ENCODE peak calls at places on chromosome 19, in five cellular contexts. T is colonic mucosa, L is cardiac muscle cell, K is right atrium auricular region, B is tibial nerve. S is an unnamed sample. For H3K4me1, the result is how much of the 10 kb centered on the place peaks cover.

GRCh38 chr19:2556221-2557092 is 80.5 kb downstream of the GADD45B start:
- DNase-seq in T (no peak), L (no peak), B (no peak), K (no peak), S (peak)

GRCh38 chr19:58492265-58492664 is 16.1 kb downstream of the ZNF446 start:
- DNase-seq in K (no peak), B (no peak), L (no peak), T (no peak), S (no peak)

GRCh38 chr19:14544977-14545715 is 15.8 kb downstream of the TECR start:
- DNase-seq in B (no peak), L (no peak), K (no peak), T (no peak), S (no peak)

GRCh38 chr19:50548191-50549058 is 19.8 kb downstream of the LRRC4B start:
- DNase-seq in K (no peak), B (no peak), T (no peak), L (no peak), S (no peak)

GRCh38 chr19:52963229-52963760 is 614 bp upstream of the ZNF816 start:
- DNase-seq in B (no peak), L (peak), T (peak), K (no peak), S (peak)

GRCh38 chr19:37594982-37595382 is 306 bp downstream of the ZNF540 start:
- DNase-seq in L (no peak), T (peak), B (peak), K (peak), S (peak)

GRCh38 chr19:1773173-1773572 is 19.9 kb downstream of the ONECUT3 start:
- DNase-seq in B (no peak), K (no peak), L (no peak), T (no peak), S (no peak)

GRCh38 chr19:37551123-37551993 is 43.2 kb downstream of the ZNF571 start:
- DNase-seq in B (no peak), L (no peak), T (peak), K (no peak), S (no peak)

GRCh38 chr19:47813304-47813994 is 8.3 kb upstream of the CRX start:
- DNase-seq in L (peak), T (peak), K (no peak), B (peak), S (peak)

GRCh38 chr19:16328824-16329482 is 4.3 kb downstream of the KLF2 start:
- DNase-seq in B (no peak), T (no peak), K (no peak), L (no peak), S (no peak)

GRCh38 chr19:56245062-56245740 is 27.3 kb upstream of the EDDM13 start:
- DNase-seq in L (no peak), T (no peak), B (no peak), K (no peak), S (no peak)

GRCh38 chr19:55080915-55081772 is 5.5 kb downstream of the EPS8L1 start:
- DNase-seq in B (no peak), L (peak), K (no peak), T (peak), S (no peak)

GRCh38 chr19:13100871-13101589 is 1.6 kb downstream of the LYL1 start:
- DNase-seq in L (no peak), B (no peak), K (no peak), T (no peak), S (no peak)

GRCh38 chr19:2212861-2213711 is 23.0 kb downstream of the PLEKHJ1 start:
- DNase-seq in T (peak), B (no peak), K (no peak), L (no peak), S (no peak)

GRCh38 chr19:43700368-43701015 is 15.4 kb upstream of the IRGC start:
- DNase-seq in T (peak), B (peak), K (peak), L (no peak), S (peak)

GRCh38 chr19:36113895-36114762 is 546 bp downstream of the POLR2I start:
- DNase-seq in B (no peak), T (no peak), K (no peak), L (peak), S (peak)

GRCh38 chr19:13906525-13906904 is 514 bp downstream of the CC2D1A start:
- DNase-seq in L (no peak), K (no peak), B (no peak), T (peak), S (no peak)

GRCh38 chr19:5953680-5954213 is 24.2 kb downstream of the RANBP3 start:
- DNase-seq in T (no peak), B (no peak), K (no peak), L (no peak), S (no peak)

GRCh38 chr19:5952193-5953033 is 25.5 kb downstream of the RANBP3 start:
- DNase-seq in K (no peak), T (no peak), B (no peak), L (no peak), S (no peak)

GRCh38 chr19:5955638-5955935 is 22.4 kb downstream of the RANBP3 start:
- DNase-seq in L (no peak), T (no peak), B (no peak), K (no peak), S (no peak)

GRCh38 chr19:5953034-5953589 is 24.8 kb downstream of the RANBP3 start:
- DNase-seq in L (no peak), B (no peak), K (no peak), T (no peak), S (no peak)

DNA sequence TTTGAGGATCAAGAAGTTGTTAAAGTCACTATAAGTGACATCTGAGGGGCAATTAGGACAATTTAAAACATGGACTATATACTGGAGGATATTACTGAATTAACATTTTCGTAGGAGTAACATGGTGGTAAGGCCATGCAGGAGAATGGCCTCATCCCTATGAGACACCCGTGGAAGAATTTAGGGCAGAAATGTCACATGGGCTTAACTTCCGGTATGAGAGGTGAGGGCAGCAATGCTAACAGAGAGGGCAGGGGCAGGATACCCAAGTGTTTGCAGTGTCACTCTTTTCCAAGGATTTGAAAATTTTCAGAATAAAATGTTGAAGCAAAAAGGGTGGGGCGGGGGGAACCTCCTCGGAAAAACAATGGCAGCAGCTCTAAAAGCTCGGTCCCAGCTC is 23.6 kb downstream of the RANBP3 start:
- DNase-seq in B (no peak), L (no peak), T (no peak), K (no peak), S (no peak)
- H3K4me1 ChIP-seq in B (half or more), L (half or more), T (under half), K (under half), S (half or more)

DNA sequence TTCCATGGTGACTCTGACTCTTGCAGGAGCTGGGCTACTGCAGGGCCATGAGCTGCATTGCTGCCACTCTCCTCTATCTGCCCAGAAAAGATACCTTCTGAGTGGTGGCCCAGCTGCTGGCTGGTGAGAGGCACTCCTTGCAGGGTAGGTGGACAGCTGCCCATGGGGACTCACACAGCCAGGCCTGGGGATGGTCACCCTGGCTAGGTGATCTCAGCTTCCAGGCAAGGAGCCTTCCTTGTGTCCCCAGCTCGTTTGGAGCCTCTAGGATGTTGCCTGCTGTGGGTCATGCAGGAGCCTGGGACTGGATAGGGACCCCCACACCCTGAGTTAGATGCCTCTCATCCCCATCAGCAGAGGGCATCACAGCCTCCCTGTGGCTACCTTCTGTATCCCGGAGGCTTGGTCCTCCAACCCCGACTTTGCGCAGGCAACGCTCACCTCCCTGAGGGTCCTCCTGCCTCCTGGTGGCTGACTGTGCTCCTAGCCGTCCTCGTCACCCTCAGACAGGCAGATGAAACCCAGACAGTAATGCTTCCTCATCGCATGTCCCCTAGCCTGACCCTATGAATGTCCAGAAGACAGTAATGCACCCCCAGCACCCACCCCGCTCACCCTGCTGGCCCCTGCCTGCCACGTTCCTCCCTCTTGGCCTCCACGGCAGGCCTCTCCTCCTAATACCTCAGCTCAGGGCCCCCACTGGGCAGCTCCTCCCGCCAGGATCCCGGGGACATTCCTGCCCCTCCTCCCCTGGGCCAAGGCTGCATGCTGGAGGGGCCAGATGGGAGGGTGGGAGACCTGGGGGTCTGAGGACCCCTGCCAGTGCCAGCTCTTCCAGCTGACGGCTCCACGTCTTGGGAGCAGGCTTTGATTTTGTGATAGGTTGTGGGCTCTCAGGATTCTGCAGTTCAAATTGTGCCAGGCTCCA is 13.6 kb upstream of the ZNF14 start:
- DNase-seq in B (no peak), L (no peak), T (no peak), K (peak), S (no peak)
- TF ChIP-seq CTCF in B (no peak), L (no peak), T (no peak), K (no peak), S (no peak)

DNA sequence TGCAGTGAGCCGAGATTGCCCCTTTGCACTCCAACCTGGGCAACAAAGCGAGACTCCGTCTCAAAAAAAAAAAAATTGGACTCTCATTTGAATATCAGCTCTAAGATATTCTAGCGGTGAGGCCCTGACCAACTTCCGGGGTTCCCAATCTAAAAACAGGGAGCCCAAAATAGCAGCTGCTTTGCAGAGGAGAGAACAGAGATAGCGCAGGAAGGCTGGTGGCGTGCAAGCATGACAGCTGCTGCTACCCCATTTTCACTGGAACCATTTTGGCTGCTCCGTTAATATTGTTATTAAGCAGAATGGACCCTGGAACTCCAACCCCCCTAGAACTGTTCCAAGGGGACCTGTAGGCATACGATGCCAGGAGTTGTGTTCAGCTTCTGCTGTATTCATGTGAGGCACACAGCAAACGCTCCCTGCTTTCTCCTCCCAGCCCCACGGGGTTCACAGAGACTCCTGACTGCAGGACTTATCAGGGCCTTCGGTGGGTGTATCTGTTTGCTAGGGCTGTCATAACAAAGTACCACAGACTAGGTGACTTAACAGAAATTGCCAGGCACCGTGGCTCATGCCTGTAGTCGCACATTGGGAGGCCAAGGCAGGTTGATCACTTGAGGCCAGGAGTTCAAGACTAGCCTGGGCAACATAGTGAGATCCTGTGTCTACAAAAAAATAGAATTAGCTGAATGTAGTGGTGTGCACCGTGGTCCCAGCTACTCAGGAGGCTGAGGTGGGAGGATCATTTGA is 11.5 kb downstream of the STXBP2 start:
- DNase-seq in K (no peak), B (no peak), L (no peak), T (no peak), S (no peak)
- H3K4me1 ChIP-seq in K (under half), B (under half), L (under half), T (under half), S (under half)

DNA sequence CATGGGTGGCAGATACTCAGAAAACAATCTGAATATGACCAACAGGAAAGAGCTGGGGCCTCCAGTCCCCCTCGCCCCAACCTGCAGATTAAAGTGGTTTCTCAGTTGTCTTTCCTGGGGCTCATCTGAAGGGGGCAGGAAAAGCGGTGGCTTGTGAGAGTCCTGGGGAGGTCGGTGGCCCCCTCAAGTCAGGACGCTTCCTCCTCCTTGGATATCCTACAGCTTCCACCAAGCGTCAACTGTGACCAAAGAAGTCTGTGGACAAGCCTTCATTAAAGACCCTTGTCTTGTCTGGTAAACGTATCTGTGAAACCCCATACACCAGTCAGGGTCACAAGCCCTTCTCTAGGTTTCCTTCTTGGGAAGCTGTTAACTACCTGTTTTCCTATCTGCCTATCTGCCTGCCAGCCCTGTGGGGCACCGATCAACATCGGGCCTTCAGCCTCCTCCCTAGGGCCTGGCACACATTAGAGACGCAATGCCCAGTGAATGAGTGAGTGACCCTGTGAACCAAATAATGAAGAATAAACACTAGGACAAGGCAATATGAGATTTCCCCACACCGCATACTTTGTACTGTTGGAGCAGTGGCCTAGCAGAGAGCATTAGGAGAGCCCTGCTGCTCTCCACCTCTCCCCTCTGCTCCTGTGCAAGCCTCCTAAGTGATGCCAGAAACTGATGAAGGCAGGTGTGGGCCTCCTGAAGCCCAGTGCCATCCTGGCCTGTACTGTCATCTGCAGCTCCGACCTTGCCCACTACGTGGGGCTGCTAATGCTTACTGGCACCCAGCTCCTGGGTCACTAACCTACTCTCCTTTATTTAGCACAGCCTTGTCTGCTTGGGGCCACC is 1317.8 kb downstream of the UQCRFS1 start:
- DNase-seq in T (no peak), L (no peak), K (no peak), B (no peak), S (no peak)
- TF ChIP-seq CTCF in T (no peak), L (no peak), K (no peak), B (no peak), S (no peak)

DNA sequence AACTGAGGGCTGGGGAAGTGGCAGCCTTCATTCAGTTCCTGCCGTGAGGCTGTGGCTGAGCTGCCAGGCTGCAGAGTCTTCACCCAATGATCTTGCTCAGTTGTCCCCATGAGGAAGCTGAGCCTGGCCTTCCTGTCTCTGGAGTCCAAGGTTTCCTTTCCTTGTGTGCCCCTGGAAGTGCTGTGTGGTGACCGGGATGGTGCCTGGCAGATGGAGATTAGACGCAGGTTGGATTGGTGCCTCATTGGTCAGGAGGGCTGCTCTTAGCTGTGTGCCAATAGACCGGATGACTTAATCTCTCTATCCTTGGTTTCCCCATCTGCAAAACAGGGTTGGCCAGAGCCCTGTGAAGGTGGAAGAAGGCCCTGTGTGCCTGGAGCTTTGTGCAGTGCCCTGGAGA is 24.6 kb downstream of the DNM2 start:
- DNase-seq in T (peak), L (no peak), B (no peak), K (no peak), S (no peak)
- H3K4me1 ChIP-seq in T (under half), L (under half), B (under half), K (under half), S (under half)

DNA sequence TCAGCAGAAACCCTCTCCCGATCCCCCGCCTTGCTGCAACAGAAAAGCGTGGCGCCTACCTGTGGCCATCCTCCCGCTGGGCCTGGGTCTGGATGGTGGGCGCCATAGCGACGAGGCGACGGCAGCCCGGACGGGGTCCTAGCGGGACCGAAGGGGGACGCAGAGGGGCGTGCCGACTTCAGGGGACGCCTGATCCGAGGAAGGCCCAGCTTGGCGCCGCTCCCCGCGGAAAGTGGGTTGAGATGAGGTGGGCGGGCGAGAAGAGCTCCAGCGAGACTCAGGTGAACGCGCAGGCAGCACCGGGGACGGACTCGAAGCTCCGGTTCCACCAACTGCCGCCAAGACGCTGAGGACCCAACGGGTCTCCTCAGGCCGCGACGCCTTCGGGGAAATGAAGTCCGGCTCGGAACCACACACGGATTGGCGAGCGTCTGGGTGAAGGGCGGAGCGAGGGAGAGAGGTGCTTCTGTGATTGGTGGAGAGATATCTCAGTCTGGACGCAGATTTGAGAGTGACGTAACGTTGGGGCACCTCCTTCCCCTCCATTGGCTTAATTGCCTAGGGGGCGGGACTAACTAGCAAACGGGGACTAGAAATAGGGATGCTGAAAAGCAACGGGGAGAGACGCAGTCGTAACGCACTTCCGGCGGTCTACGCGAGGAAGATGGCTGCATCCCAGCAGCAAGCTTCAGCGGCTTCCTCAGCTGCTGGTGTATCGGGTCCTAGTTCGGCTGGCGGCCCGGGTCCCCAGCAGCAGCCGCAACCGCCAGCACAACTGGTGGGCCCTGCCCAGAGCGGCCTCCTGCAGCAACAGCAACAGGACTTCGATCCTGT is at the start of the genes MED29 and PAF1:
- DNase-seq in K (peak), T (peak), B (peak), L (peak), S (peak)
- TF ChIP-seq CTCF in K (no peak), T (no peak), B (no peak), L (no peak), S (no peak)

GRCh38 chr19:29760752-29761502 is 45.9 kb upstream of the C19orf12 start:
- DNase-seq in T (peak), L (no peak), B (no peak), K (no peak), S (no peak)
- H3K4me1 ChIP-seq in T (under half), L (under half), B (under half), K (under half), S (under half)

GRCh38 chr19:10136936-10137335 is 17.2 kb upstream of the EIF3G start:
- DNase-seq in K (no peak), B (no peak), T (no peak), L (no peak), S (no peak)
- TF ChIP-seq CTCF in K (no peak), B (no peak), T (no peak), L (no peak), S (no peak)

S was measured in tibial artery.